ENCODE peak calls at places on chromosomes 3 and 15, in four cellular contexts. One of them, this sample, is unnamed.
A peak's percentile ranks its signal among the peaks of the same experiment; 100 is the strongest.

GRCh38 chr3:61924065-61924740 is 362.8 kb downstream of the PTPRG start:
- DNase-seq in HepG2: no peak
- DNase-seq in H1: no peak
- DNase-seq in K562: no peak
- DNase-seq in this sample: no peak

GRCh38 chr15:91369823-91370222 is 269.8 kb downstream of the SV2B start:
- DNase-seq in H1: no peak
- DNase-seq in HepG2: no peak
- DNase-seq in K562: no peak
- DNase-seq in this sample: no peak

GRCh38 chr15:39016706-39017105 is 452.1 kb upstream of the RASGRP1 start:
- DNase-seq in HepG2: no peak
- DNase-seq in H1: no peak
- DNase-seq in K562: no peak
- DNase-seq in this sample: no peak

GRCh38 chr15:55318588-55319494 is at the start of the genes PIGB and PIGBOS1:
- DNase-seq in HepG2: peak; percentile 82
- DNase-seq in H1: peak; percentile 83
- DNase-seq in K562: peak; percentile 65
- DNase-seq in this sample: peak; percentile 76

GRCh38 chr15:39881790-39882189 is 38.3 kb downstream of the GPR176 start:
- DNase-seq in HepG2: no peak
- DNase-seq in H1: no peak
- DNase-seq in K562: no peak
- DNase-seq in this sample: no peak

GRCh38 chr3:110900583-110900982 is 171.0 kb upstream of the NECTIN3 start:
- DNase-seq in H1: no peak
- DNase-seq in HepG2: no peak
- DNase-seq in K562: no peak
- DNase-seq in this sample: no peak

GRCh38 chr3:171446801-171447578 is 13.2 kb downstream of the TNIK start:
- DNase-seq in K562: no peak
- DNase-seq in H1: no peak
- DNase-seq in HepG2: no peak
- DNase-seq in this sample: no peak

GRCh38 chr15:83695246-83695645 is 41.3 kb downstream of the ADAMTSL3 start:
- DNase-seq in H1: no peak
- DNase-seq in K562: no peak
- DNase-seq in HepG2: no peak
- DNase-seq in this sample: no peak

GRCh38 chr3:136332776-136333175 is 82.6 kb downstream of the PCCB start:
- DNase-seq in H1: no peak
- DNase-seq in K562: no peak
- DNase-seq in HepG2: peak; percentile 24
- DNase-seq in this sample: no peak

GRCh38 chr15:60358935-60359672 is 38.7 kb downstream of the ANXA2 start:
- DNase-seq in H1: no peak
- DNase-seq in HepG2: no peak
- DNase-seq in K562: no peak
- DNase-seq in this sample: no peak

GRCh38 chr3:12965999-12966846 is 107.0 kb downstream of the IQSEC1 start:
- DNase-seq in K562: no peak
- DNase-seq in H1: no peak
- DNase-seq in HepG2: no peak
- DNase-seq in this sample: no peak

GRCh38 chr15:45333550-45333949 is 44.8 kb downstream of the GATM start:
- DNase-seq in K562: no peak
- DNase-seq in H1: no peak
- DNase-seq in HepG2: peak; percentile 53
- DNase-seq in this sample: no peak

GRCh38 chr15:62771234-62771633 is 271.3 kb upstream of the TPM1 start:
- DNase-seq in HepG2: no peak
- DNase-seq in H1: no peak
- DNase-seq in K562: no peak
- DNase-seq in this sample: no peak

GRCh38 chr3:126545544-126545943 is 13.2 kb downstream of the C3orf22 start:
- DNase-seq in HepG2: no peak
- DNase-seq in K562: no peak
- DNase-seq in H1: no peak
- DNase-seq in this sample: no peak

GRCh38 chr15:70023064-70023768 is 74.5 kb downstream of the TLE3 start:
- DNase-seq in HepG2: no peak
- DNase-seq in H1: no peak
- DNase-seq in K562: no peak
- DNase-seq in this sample: peak; percentile 74

GRCh38 chr3:43693594-43693993 is 2.9 kb downstream of the ABHD5 start:
- DNase-seq in H1: no peak
- DNase-seq in HepG2: no peak
- DNase-seq in K562: peak; percentile 39
- DNase-seq in this sample: no peak
- H3K4me3 ChIP-seq in H1: peak overlapping the region; percentile 27
- H3K4me3 ChIP-seq in HepG2: no peak overlapping the region
- H3K4me3 ChIP-seq in K562: peak overlapping the region; percentile 80
- H3K4me3 ChIP-seq in this sample: peak overlapping the region; percentile 21

GRCh38 chr3:127667119-127667681 is 5.6 kb upstream of the ABTB1 start:
- DNase-seq in K562: no peak
- DNase-seq in H1: no peak
- DNase-seq in HepG2: no peak
- DNase-seq in this sample: no peak
- TF ChIP-seq JUND in K562: no peak
- TF ChIP-seq JUND in H1: no peak
- TF ChIP-seq JUND in HepG2: no peak
- TF ChIP-seq JUND in this sample: no peak

GRCh38 chr15:34719883-34720148 is 35.0 kb downstream of the GJD2 start:
- DNase-seq in K562: no peak
- DNase-seq in H1: no peak
- DNase-seq in HepG2: no peak
- DNase-seq in this sample: no peak

GRCh38 chr15:34716111-34716510 is 38.7 kb downstream of the GJD2 start:
- DNase-seq in HepG2: no peak
- DNase-seq in H1: no peak
- DNase-seq in K562: no peak
- DNase-seq in this sample: no peak

GRCh38 chr15:34714476-34715121 is 40.2 kb downstream of the GJD2 start:
- DNase-seq in K562: no peak
- DNase-seq in HepG2: no peak
- DNase-seq in H1: no peak
- DNase-seq in this sample: no peak

GRCh38 chr15:34719051-34719882 is 35.5 kb downstream of the GJD2 start:
- DNase-seq in K562: no peak
- DNase-seq in HepG2: no peak
- DNase-seq in H1: no peak
- DNase-seq in this sample: no peak

DNA sequence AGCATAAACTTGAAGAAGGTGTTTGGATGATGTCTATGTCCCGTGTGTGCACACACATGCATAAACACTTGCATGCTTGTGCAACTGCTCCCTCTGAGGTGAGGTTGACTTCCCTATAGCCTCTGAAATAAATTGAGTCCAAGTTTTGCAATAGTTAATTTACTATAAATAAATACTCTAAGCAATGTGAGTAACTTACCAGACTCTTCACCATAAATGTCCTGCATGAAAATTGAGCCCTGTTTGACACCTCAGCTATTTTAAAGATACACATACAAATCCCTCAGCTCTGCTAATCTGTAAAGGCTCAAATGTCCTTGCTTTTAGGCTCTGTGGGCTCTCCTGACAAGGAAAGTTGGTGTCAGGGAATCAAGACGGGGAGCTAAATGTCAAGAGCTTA is 37.1 kb downstream of the GJD2 start:
- DNase-seq in H1: no peak
- DNase-seq in HepG2: no peak
- DNase-seq in K562: no peak
- DNase-seq in this sample: no peak
- TF ChIP-seq CREB1 in H1: no peak
- TF ChIP-seq CREB1 in HepG2: no peak
- TF ChIP-seq CREB1 in K562: no peak
- TF ChIP-seq CREB1 in this sample: no peak

GRCh38 chr3:77772459-77772858 is 732.6 kb downstream of the ROBO2 start:
- DNase-seq in HepG2: no peak
- DNase-seq in K562: no peak
- DNase-seq in H1: no peak
- DNase-seq in this sample: no peak
- H3K4me3 ChIP-seq in HepG2: no peak overlapping the region
- H3K4me3 ChIP-seq in K562: no peak overlapping the region
- H3K4me3 ChIP-seq in H1: no peak overlapping the region
- H3K4me3 ChIP-seq in this sample: no peak overlapping the region

This sample was measured in GM12878.